ENCODE peak calls at places on chromosomes 4 and X, in six cellular contexts. O is K562, U is GM12878, W is HCT116, K is HepG2, I is H1. R is an unnamed sample. For H3K4me1, the result is how much of the 10 kb centered on the place peaks cover.

GRCh38 chrX:148372925-148373324 is 127.5 kb upstream of the AFF2 start:
- DNase-seq in O (no peak), U (no peak), W (no peak), K (no peak), I (no peak), R (no peak)

GRCh38 chr4:139589619-139590018 is 33.6 kb upstream of the SETD7 start:
- DNase-seq in O (no peak), U (no peak), W (no peak), K (no peak), I (no peak), R (no peak)

GRCh38 chr4:53015681-53016080 is 153.6 kb downstream of the RASL11B start:
- DNase-seq in O (no peak), U (no peak), W (peak), K (peak), I (peak), R (peak)

GRCh38 chr4:140826701-140827027 is 70.5 kb upstream of the TBC1D9 start:
- DNase-seq in O (no peak), U (no peak), W (no peak), K (no peak), I (no peak), R (no peak)

GRCh38 chr4:56513517-56513916 is 7.9 kb downstream of the ARL9 start:
- DNase-seq in O (peak), U (no peak), W (no peak), K (no peak), I (no peak), R (no peak)

GRCh38 chrX:68177542-68177941 is 255.8 kb downstream of the OPHN1 start:
- DNase-seq in O (no peak), U (no peak), W (no peak), K (no peak), I (no peak), R (no peak)

GRCh38 chr4:145511913-145512522 is 30.4 kb downstream of the SMAD1 start:
- DNase-seq in O (no peak), U (no peak), W (peak), K (no peak), I (no peak), R (no peak)

GRCh38 chrX:23788946-23789345 is 6.0 kb downstream of the SAT1 start:
- DNase-seq in O (no peak), U (no peak), W (no peak), K (no peak), I (no peak), R (no peak)

GRCh38 chr4:82431026-82431745 is 796 bp downstream of the ENOPH1 start:
- DNase-seq in O (peak), U (no peak), W (no peak), K (no peak), I (no peak), R (no peak)

GRCh38 chrX:327660-328126 is 9.1 kb upstream of the GTPBP6 start:
- DNase-seq in O (no peak), U (no peak), W (no peak), K (no peak), I (no peak), R (no peak)

GRCh38 chr4:8225704-8226443 is 26.8 kb downstream of the SH3TC1 start:
- DNase-seq in O (no peak), U (no peak), W (no peak), K (peak), I (no peak), R (peak)
- TF ChIP-seq ZNF274 in O (no peak), U (no peak), W (no peak), K (no peak), I (no peak), R (no peak)

GRCh38 chr4:25457053-25457715 is 80.1 kb downstream of the ANAPC4 start:
- DNase-seq in O (no peak), U (no peak), W (no peak), K (no peak), I (no peak), R (no peak)
- H3K4me3 ChIP-seq in O (no peak), U (no peak), W (no peak), K (no peak), I (no peak), R (no peak)

DNA sequence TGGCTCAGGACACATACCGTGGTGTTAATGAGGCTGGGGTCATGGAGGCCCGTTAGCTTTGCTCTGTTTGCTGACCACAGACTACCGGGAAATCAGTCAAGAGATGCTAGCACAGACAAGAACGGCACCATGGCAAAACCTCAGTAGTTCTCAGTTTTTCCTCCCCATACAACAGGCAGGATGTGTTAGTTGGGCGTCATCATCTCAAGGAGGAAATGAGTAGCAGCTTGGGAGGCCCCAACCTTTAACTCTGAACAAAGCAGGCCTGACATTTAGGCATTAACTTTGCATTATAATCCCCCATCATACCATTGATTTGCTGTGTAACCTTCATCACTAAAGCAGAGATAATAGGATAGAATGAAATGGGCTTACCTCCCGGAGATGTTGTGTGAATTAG is 714.2 kb downstream of the RPA4 start:
- DNase-seq in O (no peak), U (no peak), W (no peak), K (no peak), I (peak), R (peak)
- H3K4me1 ChIP-seq in O (under half), U (under half), W (under half), K (under half), I (under half), R (under half)

GRCh38 chr4:106893903-106894302 is 142.2 kb downstream of the DKK2 start:
- DNase-seq in O (no peak), U (no peak), W (no peak), K (no peak), I (no peak), R (no peak)

GRCh38 chr4:106893395-106893881 is 142.7 kb downstream of the DKK2 start:
- DNase-seq in O (no peak), U (no peak), W (no peak), K (no peak), I (no peak), R (no peak)

GRCh38 chr4:106892786-106893185 is 143.3 kb downstream of the DKK2 start:
- DNase-seq in O (no peak), U (no peak), W (no peak), K (no peak), I (no peak), R (no peak)

GRCh38 chr4:106898621-106899230 is 137.4 kb downstream of the DKK2 start:
- DNase-seq in O (peak), U (no peak), W (peak), K (peak), I (no peak), R (peak)
- TF ChIP-seq ZNF274 in O (no peak), U (no peak), W (no peak), K (no peak), I (no peak), R (no peak)